ENCODE peak calls at places on chromosome 1, in four cellular contexts. E is fibroblast of the conjunctiva, V is NCI-H345, Z is astrocyte of the spinal cord. B is an unnamed sample.

GRCh38 chr1:36148821-36149236 is 457 bp downstream of the TRAPPC3 start:
- DNase-seq in E (no peak), V (no peak), Z (no peak), B (no peak)

GRCh38 chr1:182183606-182184005 is 122.1 kb upstream of the ZNF648 start:
- DNase-seq in E (no peak), V (no peak), Z (no peak), B (no peak)

GRCh38 chr1:34842952-34843371 is 16.6 kb downstream of the SMIM12 start:
- DNase-seq in E (no peak), V (no peak), Z (no peak), B (peak)

GRCh38 chr1:243718893-243719292 is 131.2 kb downstream of the AKT3 start:
- DNase-seq in E (no peak), V (no peak), Z (peak), B (no peak)

GRCh38 chr1:53060580-53060979 is 1.4 kb upstream of the PODN start:
- DNase-seq in E (peak), V (no peak), Z (peak), B (no peak)

GRCh38 chr1:12168451-12169160 is 1.8 kb downstream of the TNFRSF1B start:
- DNase-seq in E (no peak), V (no peak), Z (no peak), B (peak)

GRCh38 chr1:97190326-97190725 is 468.7 kb downstream of the PTBP2 start:
- DNase-seq in E (no peak), V (no peak), Z (peak), B (no peak)

GRCh38 chr1:32186077-32186476 is 6.6 kb downstream of the TXLNA start:
- DNase-seq in E (no peak), V (no peak), Z (no peak), B (no peak)

GRCh38 chr1:158998781-158999161 is 10.9 kb upstream of the IFI16 start:
- DNase-seq in E (peak), V (peak), Z (peak), B (peak)

B was measured in dermis microvascular lymphatic vessel endothelial cell.